ENCODE peak calls at places on chromosomes 5 and 9, in ten cellular contexts. P is GM12878, C is adipocyte, A is esophagus squamous epithelium, R is HAP-1, V is PC-3, M is heart left ventricle, D is H1, H is keratinocyte, F is tibial nerve. X is an unnamed sample.

GRCh38 chr9:8030095-8030494 is 230.5 kb upstream of the DMAC1 start:
- DNase-seq in P (no peak), C (no peak), A (no peak), R (no peak), V (peak; percentile 1), M (no peak), D (no peak), H (no peak), F (no peak), X (no peak)

GRCh38 chr5:147455321-147455720 is 54.5 kb downstream of the DPYSL3 start:
- DNase-seq in P (no peak), C (peak; percentile 91), A (no peak), R (peak; percentile 93), V (no peak), M (no peak), D (no peak), H (no peak), F (no peak), X (no peak)

GRCh38 chr5:135709103-135709660 is 125.3 kb upstream of the SLC25A48 start:
- DNase-seq in P (no peak), C (no peak), A (no peak), R (no peak), V (no peak), M (no peak), D (no peak), H (no peak), F (no peak), X (no peak)

GRCh38 chr9:98727428-98727827 is 18.7 kb upstream of the GABBR2 start:
- DNase-seq in P (no peak), C (no peak), A (no peak), R (no peak), V (no peak), M (no peak), D (no peak), H (no peak), F (no peak), X (no peak)

GRCh38 chr5:159051431-159052281 is 48.1 kb downstream of the EBF1 start:
- DNase-seq in P (no peak), C (peak; percentile 47), A (no peak), R (no peak), V (peak; percentile 23), M (peak; percentile 71), D (no peak), H (no peak), F (peak; percentile 23), X (peak; percentile 57)

GRCh38 chr9:115437418-115437817 is 319.5 kb upstream of the TNC start:
- DNase-seq in P (no peak), C (no peak), A (no peak), R (no peak), V (no peak), M (no peak), D (no peak), H (no peak), F (no peak), X (no peak)

GRCh38 chr9:100427366-100428263 is 672 bp downstream of the MSANTD3 start:
- DNase-seq in P (no peak), C (peak; percentile 75), A (no peak), R (peak; percentile 60), V (peak; percentile 53), M (peak; percentile 67), D (no peak), H (no peak), F (no peak), X (peak; percentile 65)

GRCh38 chr9:122562134-122562760 is 9.3 kb downstream of the OR1N2 start:
- DNase-seq in P (no peak), C (no peak), A (no peak), R (no peak), V (no peak), M (no peak), D (no peak), H (no peak), F (no peak), X (no peak)

GRCh38 chr9:69655065-69655464 is 17.1 kb downstream of the APBA1 start:
- DNase-seq in P (no peak), C (no peak), A (no peak), R (no peak), V (no peak), M (no peak), D (no peak), H (no peak), F (no peak), X (no peak)

GRCh38 chr5:99099691-99100090 is 170.9 kb upstream of the CHD1 start:
- DNase-seq in P (no peak), C (no peak), A (no peak), R (no peak), V (no peak), M (no peak), D (no peak), H (no peak), F (no peak), X (no peak)

GRCh38 chr9:128416432-128417019 is 4.1 kb upstream of the CERCAM start:
- DNase-seq in P (no peak), C (no peak), A (no peak), R (no peak), V (no peak), M (no peak), D (no peak), H (no peak), F (no peak), X (no peak)
- H3K27me3 ChIP-seq in P (peaks cover 8% of the 10 kb centered on the region), C (peaks cover 31% of the 10 kb centered on the region), A (no peaks in the 10 kb centered on the region), R (no peaks in the 10 kb centered on the region), V (no peaks in the 10 kb centered on the region), M (peaks cover 49% of the 10 kb centered on the region), D (peaks cover 53% of the 10 kb centered on the region), H (peaks cover 9% of the 10 kb centered on the region), F (peaks cover 57% of the 10 kb centered on the region), X (peaks cover 59% of the 10 kb centered on the region)

DNA sequence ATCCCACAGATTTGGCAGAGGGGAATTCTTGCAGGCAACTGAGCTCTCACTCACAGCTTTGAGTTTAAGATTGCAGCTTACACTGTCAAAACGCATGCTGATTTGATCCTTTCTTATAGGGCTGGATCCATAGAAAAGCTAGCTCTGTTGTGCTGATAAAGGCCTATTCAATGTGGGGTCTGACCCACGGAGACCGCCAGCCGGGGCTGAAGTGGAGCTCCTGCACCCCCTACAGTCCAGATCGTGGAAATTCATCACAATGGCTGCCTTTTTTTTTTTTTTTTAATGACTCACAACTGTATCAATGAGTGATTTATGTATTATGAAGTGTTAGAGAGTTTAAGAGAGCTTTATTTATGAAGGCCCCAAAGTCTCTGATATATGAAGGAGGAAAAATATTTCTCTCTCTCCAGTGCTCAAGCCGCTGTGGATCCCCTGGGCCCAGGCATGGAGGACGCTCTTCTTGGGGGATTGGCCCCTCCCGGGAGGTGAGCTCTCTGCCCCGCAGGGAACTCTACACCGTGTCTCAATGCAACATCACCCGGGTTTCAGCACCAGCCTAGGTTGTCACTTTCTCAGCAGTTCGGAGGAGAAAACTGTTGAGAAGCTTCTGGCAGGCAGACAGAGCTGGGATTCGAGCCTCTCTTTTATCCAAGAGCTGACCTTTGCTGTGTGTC is 700.2 kb downstream of the IRX1 start:
- DNase-seq in P (no peak), C (no peak), A (no peak), R (no peak), V (no peak), M (no peak), D (peak; percentile 13), H (no peak), F (no peak), X (no peak)
- H3K4me1 ChIP-seq in P (no peaks in the 10 kb centered on the region), C (no peaks in the 10 kb centered on the region), A (no peaks in the 10 kb centered on the region), R (no peaks in the 10 kb centered on the region), V (no peaks in the 10 kb centered on the region), M (no peaks in the 10 kb centered on the region), D (peaks cover 2% of the 10 kb centered on the region), H (no peaks in the 10 kb centered on the region), F (no peaks in the 10 kb centered on the region), X (no peaks in the 10 kb centered on the region)

GRCh38 chr9:133528001-133528886 is 3.5 kb upstream of the MYMK start:
- DNase-seq in P (no peak), C (no peak), A (no peak), R (no peak), V (no peak), M (no peak), D (no peak), H (no peak), F (no peak), X (no peak)

GRCh38 chr9:133527444-133527920 is 2.7 kb upstream of the MYMK start:
- DNase-seq in P (no peak), C (no peak), A (no peak), R (no peak), V (no peak), M (peak; percentile 84), D (no peak), H (no peak), F (no peak), X (no peak)

GRCh38 chr9:133529457-133529856 is 4.7 kb upstream of the MYMK start:
- DNase-seq in P (no peak), C (no peak), A (no peak), R (no peak), V (no peak), M (no peak), D (no peak), H (no peak), F (no peak), X (no peak)

GRCh38 chr9:133529874-133530273 is 4.6 kb upstream of the ADAMTSL2 start:
- DNase-seq in P (no peak), C (no peak), A (no peak), R (no peak), V (no peak), M (no peak), D (no peak), H (no peak), F (no peak), X (no peak)

DNA sequence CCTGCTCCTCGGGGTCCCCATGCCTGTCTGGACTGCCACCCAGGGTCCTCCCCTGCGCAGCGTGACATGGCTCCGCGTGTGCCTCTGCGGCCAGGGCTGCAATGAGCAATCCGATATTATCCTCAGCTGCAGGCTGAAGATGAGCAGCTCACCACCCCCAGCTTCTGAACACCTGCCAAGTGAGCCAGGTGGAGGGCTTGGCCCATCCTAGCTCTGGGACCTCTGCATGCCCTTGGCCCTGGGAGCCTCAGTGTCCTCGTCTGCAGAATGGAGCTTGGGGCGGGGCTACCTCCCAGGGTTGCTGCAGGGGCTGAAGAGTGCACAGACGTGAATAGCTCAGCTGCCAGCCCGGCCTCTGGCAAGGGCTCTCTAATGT is 4.1 kb upstream of the MYMK start:
- DNase-seq in P (no peak), C (no peak), A (no peak), R (no peak), V (no peak), M (no peak), D (no peak), H (no peak), F (no peak), X (no peak)
- H3K27me3 ChIP-seq in P (peaks cover 7% of the 10 kb centered on the region), C (peaks cover 65% of the 10 kb centered on the region), A (no peaks in the 10 kb centered on the region), R (peaks cover 19% of the 10 kb centered on the region), V (peaks cover 5% of the 10 kb centered on the region), M (peaks cover 6% of the 10 kb centered on the region), D (peaks cover 12% of the 10 kb centered on the region), H (peaks cover 71% of the 10 kb centered on the region), F (peaks cover 58% of the 10 kb centered on the region), X (peaks cover 17% of the 10 kb centered on the region)

DNA sequence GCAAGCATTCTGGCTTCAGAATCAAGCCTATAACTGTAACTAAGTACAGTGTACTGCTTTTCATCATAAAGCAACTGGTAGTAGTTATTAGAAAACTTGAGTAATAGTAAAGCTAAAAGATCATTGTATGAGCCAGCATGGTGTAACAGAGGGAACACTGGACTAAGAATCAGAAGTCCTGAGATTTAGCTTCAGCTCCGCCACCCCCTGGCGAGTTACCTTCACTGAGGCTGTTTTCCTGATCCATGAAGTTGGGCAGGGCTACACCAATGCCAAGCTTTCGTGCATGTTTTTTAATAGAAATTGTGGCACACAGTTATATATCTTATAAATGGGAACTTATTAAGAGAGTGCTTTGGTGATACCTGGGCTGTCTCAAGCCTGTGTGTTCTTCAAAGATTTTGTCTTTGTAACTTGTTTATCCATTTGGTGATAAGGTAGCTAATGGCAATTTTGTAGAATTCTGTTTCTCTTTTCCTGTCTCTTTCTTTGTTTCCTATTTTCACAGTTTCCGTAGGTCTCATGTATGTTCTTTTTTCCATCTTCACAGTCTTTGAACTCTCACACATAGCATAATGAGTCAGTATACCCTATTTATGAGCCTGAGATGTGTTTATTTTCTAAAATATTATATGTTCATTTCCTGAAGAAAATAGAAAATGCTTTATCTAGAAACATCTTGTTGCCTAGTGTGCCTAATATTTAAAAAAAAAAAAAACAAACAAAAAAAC is 102.3 kb downstream of the GDNF start:
- DNase-seq in P (no peak), C (peak; percentile 16), A (no peak), R (no peak), V (no peak), M (no peak), D (no peak), H (no peak), F (no peak), X (no peak)
- H3K4me1 ChIP-seq in P (peaks cover 6% of the 10 kb centered on the region), C (peaks cover 58% of the 10 kb centered on the region), A (peaks cover 4% of the 10 kb centered on the region), R (no peaks in the 10 kb centered on the region), V (peaks cover 21% of the 10 kb centered on the region), M (peaks cover 35% of the 10 kb centered on the region), D (no peaks in the 10 kb centered on the region), H (peaks cover 11% of the 10 kb centered on the region), F (no peaks in the 10 kb centered on the region), X (peaks cover 12% of the 10 kb centered on the region)